ENCODE peak calls at places on chromosomes 7 and 10, in five cellular contexts. P, K, S, O and G are unnamed samples.

GRCh38 chr7:78565784-78566183 is 767.2 kb downstream of the PHTF2 start:
- DNase-seq in P (no peak), O (no peak), K (no peak), S (no peak), G (no peak)

GRCh38 chr7:134197342-134197741 is 70.2 kb downstream of the LRGUK start:
- DNase-seq in K (no peak), O (no peak), S (no peak), P (no peak), G (no peak)

GRCh38 chr7:114925443-114925842 is 3.5 kb downstream of the MDFIC start:
- DNase-seq in P (no peak), K (no peak), S (no peak), O (no peak), G (no peak)

GRCh38 chr7:105487559-105488218 is 34.4 kb downstream of the PUS7 start:
- DNase-seq in S (no peak), P (no peak), K (peak), O (peak), G (no peak)

GRCh38 chr7:29381206-29382094 is 182.2 kb upstream of the PRR15 start:
- DNase-seq in P (no peak), K (no peak), S (no peak), O (no peak), G (no peak)

GRCh38 chr10:132685121-132685891 is 100.6 kb downstream of the NKX6-2 start:
- DNase-seq in K (no peak), S (no peak), P (peak), O (peak), G (no peak)

GRCh38 chr7:85004402-85004801 is 182.5 kb downstream of the SEMA3D start:
- DNase-seq in S (no peak), K (no peak), O (peak), P (no peak), G (no peak)

GRCh38 chr10:25531662-25532061 is 356.9 kb downstream of the GPR158 start:
- DNase-seq in K (no peak), O (no peak), P (no peak), S (no peak), G (no peak)

GRCh38 chr7:80134105-80134535 is 511 bp upstream of the GNAI1 start:
- DNase-seq in K (no peak), S (no peak), O (no peak), P (no peak), G (no peak)

GRCh38 chr10:124632064-124632531 is 112.1 kb downstream of the FAM53B start:
- DNase-seq in P (no peak), O (no peak), S (no peak), K (no peak), G (no peak)

GRCh38 chr7:28068811-28069216 is 111.8 kb downstream of the JAZF1 start:
- DNase-seq in K (no peak), S (no peak), O (no peak), P (no peak), G (no peak)

GRCh38 chr10:110758898-110759297 is 112.8 kb upstream of the PDCD4 start:
- DNase-seq in S (no peak), K (no peak), O (no peak), P (no peak), G (no peak)

GRCh38 chr7:132475669-132476116 is 100.6 kb downstream of the PLXNA4 start:
- DNase-seq in S (no peak), O (no peak), K (peak), P (no peak), G (no peak)

GRCh38 chr7:8042796-8043535 is 74.4 kb downstream of the GLCCI1 start:
- DNase-seq in K (no peak), P (no peak), S (no peak), O (no peak), G (no peak)

GRCh38 chr7:84510501-84510900 is 315.9 kb upstream of the SEMA3A start:
- DNase-seq in O (no peak), K (no peak), S (no peak), P (no peak), G (no peak)

GRCh38 chr7:157718303-157719007 is 381.7 kb downstream of the DNAJB6 start:
- DNase-seq in P (no peak), K (no peak), S (no peak), O (no peak), G (no peak)

GRCh38 chr10:31129261-31129660 is 97.6 kb upstream of the ZNF438 start:
- DNase-seq in P (peak), S (no peak), K (peak), O (no peak), G (peak)

GRCh38 chr7:20407585-20408466 is 77.1 kb downstream of the ITGB8 start:
- DNase-seq in P (no peak), S (no peak), K (no peak), O (no peak), G (no peak)

GRCh38 chr10:113475381-113475807 is 77.5 kb upstream of the HABP2 start:
- DNase-seq in K (no peak), O (no peak), P (no peak), S (no peak), G (peak)

GRCh38 chr7:13829914-13830603 is 159.4 kb downstream of the ETV1 start:
- DNase-seq in O (no peak), P (no peak), S (no peak), K (no peak), G (no peak)

GRCh38 chr10:88181902-88182671 is 318.7 kb downstream of the PTEN start:
- DNase-seq in P (no peak), K (no peak), O (no peak), S (no peak), G (no peak)

GRCh38 chr10:31064334-31064733 is 32.7 kb upstream of the ZNF438 start:
- DNase-seq in P (no peak), O (no peak), K (no peak), S (no peak), G (no peak)

GRCh38 chr10:100810091-100810834 is 64.9 kb downstream of the PAX2 start:
- DNase-seq in O (no peak), K (no peak), S (no peak), P (no peak), G (no peak)

GRCh38 chr7:36048141-36048901 is 104.7 kb upstream of the EEPD1 start:
- DNase-seq in P (no peak), K (no peak), O (no peak), S (no peak), G (no peak)

GRCh38 chr7:2666588-2667250 is 21.3 kb upstream of the AMZ1 start:
- DNase-seq in S (no peak), P (no peak), O (no peak), K (no peak), G (no peak)

GRCh38 chr10:47404937-47405336 is 20.8 kb upstream of the ZNF488 start:
- DNase-seq in K (no peak), O (no peak), S (no peak), P (no peak), G (peak)

GRCh38 chr10:10526846-10527245 is 490.8 kb upstream of the CELF2 start:
- DNase-seq in O (no peak), S (no peak), P (no peak), K (no peak), G (no peak)

GRCh38 chr10:61701055-61701705 is 38.5 kb downstream of the CABCOCO1 start:
- DNase-seq in S (no peak), K (no peak), P (no peak), O (no peak), G (no peak)

GRCh38 chr10:76298329-76298728 is 866.9 kb downstream of the LRMDA start:
- DNase-seq in K (no peak), O (no peak), P (no peak), S (no peak), G (no peak)

GRCh38 chr10:103915794-103916193 is 2.2 kb downstream of the STN1 start:
- DNase-seq in S (no peak), K (no peak), P (peak), O (no peak), G (no peak)

GRCh38 chr10:91536101-91536500 is 96.8 kb downstream of the PPP1R3C start:
- DNase-seq in O (no peak), S (no peak), P (no peak), K (no peak), G (no peak)

DNA sequence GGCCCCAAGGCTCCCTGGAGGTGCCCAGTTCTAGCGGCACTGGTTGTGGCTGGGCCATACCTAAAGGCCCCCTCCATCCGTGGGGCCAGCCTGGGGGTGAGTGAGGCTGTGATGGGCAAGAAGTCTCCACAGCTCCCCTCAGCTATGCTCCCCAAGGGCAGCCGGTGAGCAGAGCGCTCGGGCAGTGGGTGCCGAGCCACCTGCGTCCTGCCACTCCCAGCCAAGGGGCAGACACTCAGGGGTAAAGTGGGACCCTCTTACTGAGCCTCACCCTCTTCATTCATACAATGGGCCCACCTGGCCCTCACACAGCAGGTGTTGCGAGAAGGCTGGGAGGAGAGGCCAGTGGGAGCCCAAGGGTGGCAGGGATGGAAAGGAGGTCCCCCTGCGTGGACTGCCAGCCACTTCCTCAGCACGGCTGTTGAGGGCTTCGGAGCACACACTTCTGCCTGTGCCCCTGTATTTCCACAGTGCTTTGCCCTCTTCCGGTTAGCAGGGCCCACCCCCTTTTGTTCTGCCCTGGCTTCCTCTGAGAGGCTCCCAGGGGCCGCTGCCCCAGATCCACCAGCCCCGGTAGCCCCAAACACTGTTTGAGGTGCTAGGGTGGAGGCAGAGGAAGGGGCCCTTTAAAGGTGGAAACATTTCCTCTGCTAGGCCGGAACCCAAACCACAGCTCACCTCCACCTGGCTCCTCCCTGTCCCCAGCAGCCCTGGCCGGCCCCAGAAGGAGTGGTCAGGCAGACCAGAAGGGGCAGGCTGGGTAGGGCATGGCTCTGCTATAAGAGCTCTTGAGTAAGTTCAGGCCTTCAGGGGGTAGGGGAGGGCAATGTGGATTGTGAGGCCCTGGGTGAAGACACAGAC is 16.4 kb upstream of the C10orf105 start:
- DNase-seq in K (no peak), O (no peak), P (peak), S (no peak), G (no peak)
- H3K27ac ChIP-seq in K (no peak), O (no peak), P (peak), S (peak), G (peak)

DNA sequence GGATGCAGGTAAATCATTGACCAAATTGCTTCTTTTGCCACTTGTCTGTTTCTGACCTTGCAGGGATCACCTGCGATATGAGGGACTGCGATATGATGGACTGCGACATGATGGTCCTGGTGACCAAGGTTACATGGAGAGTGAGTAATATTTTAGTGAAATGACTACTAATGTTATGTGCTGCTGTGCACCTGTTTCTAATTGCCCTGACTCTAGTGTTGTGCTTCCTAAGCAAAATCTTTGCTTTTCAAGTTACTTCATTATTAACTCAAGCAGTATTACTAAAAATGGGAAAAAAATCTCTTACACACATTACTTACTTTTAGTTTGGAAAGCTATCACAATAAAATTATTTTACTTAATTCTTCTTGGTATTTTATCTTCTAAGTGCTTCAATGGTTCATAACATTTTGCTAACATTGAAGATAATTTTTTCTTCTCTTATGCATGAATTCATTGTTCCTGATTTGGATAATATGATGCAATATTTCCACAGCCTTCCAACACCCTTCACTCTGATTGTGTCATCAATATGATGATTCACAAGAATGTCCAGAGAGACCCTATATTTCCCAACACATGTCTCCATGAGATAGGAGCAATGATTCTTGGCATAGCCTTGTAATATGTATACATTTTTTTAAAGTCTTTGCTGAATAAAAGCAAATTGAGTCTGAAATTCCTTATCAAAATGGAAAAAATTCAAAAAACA is 306.2 kb upstream of the AKR1E2 start:
- DNase-seq in P (no peak), S (no peak), K (no peak), O (no peak), G (no peak)
- TF ChIP-seq POLR2AphosphoS5 in P (no peak), S (no peak), K (no peak), O (no peak), G (no peak)

DNA sequence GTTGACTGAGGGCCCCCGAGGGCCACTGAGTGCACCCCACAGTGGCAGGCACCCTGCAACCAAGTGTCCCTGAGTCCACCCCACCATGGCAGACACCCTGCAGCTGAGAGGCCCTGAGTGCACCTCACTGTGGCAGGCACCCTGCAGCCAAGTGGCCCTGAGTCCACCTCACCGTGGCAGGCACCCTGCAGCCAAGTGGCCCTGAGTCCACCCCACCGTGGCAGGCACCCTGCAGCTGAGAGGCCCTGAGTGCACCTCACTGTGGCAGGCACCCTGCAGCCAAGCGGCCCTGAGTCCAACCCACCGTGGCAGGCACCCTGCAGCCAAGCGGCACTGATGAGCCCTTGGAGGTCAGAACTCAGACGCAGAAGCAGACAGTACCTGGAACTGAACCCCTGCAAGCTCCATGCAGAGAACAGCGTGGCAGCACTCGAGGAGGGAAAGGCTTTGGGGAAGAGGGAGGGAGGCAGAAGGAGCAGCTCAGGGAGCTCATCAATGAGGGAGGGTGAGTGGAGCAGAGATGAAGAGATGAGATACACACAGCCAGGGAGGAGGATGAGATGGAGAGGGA is 156.5 kb downstream of the WDR37 start:
- DNase-seq in P (no peak), S (no peak), K (no peak), O (no peak), G (no peak)
- H3K27ac ChIP-seq in P (no peak), S (no peak), K (no peak), O (no peak), G (no peak)

DNA sequence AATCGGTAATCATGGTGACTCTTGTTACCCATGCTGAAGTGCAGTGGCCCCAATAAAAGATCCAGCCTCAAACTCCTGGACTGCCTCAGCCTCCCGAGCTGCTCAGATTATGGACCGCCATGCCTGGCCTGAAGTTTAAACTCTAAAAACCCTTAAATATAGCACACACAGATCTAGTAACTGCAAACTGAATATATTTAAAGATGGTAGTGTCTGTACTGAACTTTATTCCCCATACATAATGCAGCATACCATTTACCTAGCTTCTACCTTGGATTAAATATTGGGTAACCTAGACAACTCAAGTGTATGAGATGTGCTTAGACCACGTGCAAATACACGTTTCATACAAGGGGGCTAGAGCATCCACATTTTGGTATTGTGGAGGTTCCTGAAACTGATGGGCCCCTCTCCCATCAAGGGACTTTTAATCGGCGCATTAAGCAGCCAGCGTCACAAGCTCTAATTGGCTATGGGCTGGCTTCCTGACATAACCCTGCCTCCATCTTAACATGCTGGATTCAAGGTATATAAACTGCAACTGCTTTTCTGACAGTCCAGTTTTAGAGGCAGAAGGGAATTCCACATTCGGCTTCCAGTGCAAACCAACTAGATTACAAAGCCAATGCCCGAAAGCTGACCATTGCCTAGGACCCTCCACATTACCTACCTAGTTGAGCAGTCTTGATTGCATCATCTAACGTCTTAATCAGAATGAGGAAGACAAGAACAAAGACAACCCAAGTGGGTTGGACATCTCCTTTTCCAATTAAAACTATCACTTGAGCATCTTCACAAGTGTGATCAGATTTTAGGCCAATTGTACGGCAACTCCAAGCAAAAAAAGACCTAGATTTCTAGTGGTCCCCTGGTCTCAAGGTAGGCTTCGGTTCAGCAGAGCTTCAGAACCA is 12.9 kb downstream of the HNRNPA2B1 start:
- DNase-seq in P (no peak), O (no peak), S (no peak), K (no peak), G (no peak)
- TF ChIP-seq POLR2AphosphoS5 in P (peak), O (peak), S (peak), K (peak), G (no peak)